ENCODE peak calls at places on chromosomes 7 and 10, in six cellular contexts. H, S, O, N, W and M are unnamed samples.

GRCh38 chr10:116465541-116465940 is 37.9 kb downstream of the PNLIPRP3 start:
- DNase-seq in H (no peak), S (no peak), O (no peak), N (no peak), W (no peak), M (no peak)

GRCh38 chr7:38660427-38661099 is 29.4 kb upstream of the AMPH start:
- DNase-seq in H (no peak), S (peak), O (peak), N (no peak), W (peak), M (no peak)

GRCh38 chr7:1042161-1042833 is 2.0 kb upstream of the GPR146 start:
- DNase-seq in H (peak), S (no peak), O (no peak), N (no peak), W (no peak), M (no peak)

GRCh38 chr7:31087351-31087750 is 35.2 kb downstream of the ADCYAP1R1 start:
- DNase-seq in H (peak), S (no peak), O (no peak), N (no peak), W (no peak), M (no peak)

GRCh38 chr7:100682228-100682741 is 8.7 kb downstream of the GNB2 start:
- DNase-seq in H (peak), S (peak), O (no peak), N (peak), W (no peak), M (no peak)

GRCh38 chr7:131745645-131746248 is 189.3 kb upstream of the PODXL start:
- DNase-seq in H (no peak), S (peak), O (peak), N (no peak), W (peak), M (peak)

GRCh38 chr7:42493436-42494198 is 256.6 kb upstream of the GLI3 start:
- DNase-seq in H (peak), S (peak), O (peak), N (no peak), W (peak), M (peak)

GRCh38 chr10:29827512-29827911 is 192.7 kb upstream of the SVIL start:
- DNase-seq in H (no peak), S (no peak), O (no peak), N (no peak), W (no peak), M (no peak)